ENCODE peak calls at places on chromosomes 11 and 22, in seven cellular contexts. One of them, this sample, is unnamed.
A peak's percentile ranks its signal among the peaks of the same experiment; 100 is the strongest.

GRCh38 chr22:45576273-45576625 is 73.6 kb downstream of the FBLN1 start:
- DNase-seq in iris pigment epithelial cell: no peak
- DNase-seq in H54: no peak
- DNase-seq in activated naive CD8-positive, alpha-beta T cell treated with anti-CD3 and anti-CD28 coated beads, Interleukin-2, amount 10 ng/mL, durations not matched to agents 7 days and 5 days: no peak
- DNase-seq in NCI-H1105 treated with DMSO at 0.1 percent for 48 hours: no peak
- DNase-seq in effector CD4-positive, alpha-beta T cell: no peak
- DNase-seq in NCI-H2029: no peak
- DNase-seq in this sample: no peak

GRCh38 chr11:4531666-4532065 is 13.3 kb upstream of the OR52M1 start:
- DNase-seq in H54: no peak
- DNase-seq in iris pigment epithelial cell: no peak
- DNase-seq in effector CD4-positive, alpha-beta T cell: no peak
- DNase-seq in NCI-H2029: no peak
- DNase-seq in NCI-H1105 treated with DMSO at 0.1 percent for 48 hours: no peak
- DNase-seq in activated naive CD8-positive, alpha-beta T cell treated with anti-CD3 and anti-CD28 coated beads, Interleukin-2, amount 10 ng/mL, durations not matched to agents 7 days and 5 days: no peak
- DNase-seq in this sample: no peak

GRCh38 chr22:28341001-28341400 is 338.6 kb downstream of the TTC28 start:
- DNase-seq in NCI-H2029: no peak
- DNase-seq in H54: peak; percentile 1
- DNase-seq in effector CD4-positive, alpha-beta T cell: no peak
- DNase-seq in activated naive CD8-positive, alpha-beta T cell treated with anti-CD3 and anti-CD28 coated beads, Interleukin-2, amount 10 ng/mL, durations not matched to agents 7 days and 5 days: no peak
- DNase-seq in iris pigment epithelial cell: no peak
- DNase-seq in NCI-H1105 treated with DMSO at 0.1 percent for 48 hours: no peak
- DNase-seq in this sample: peak; percentile 40

GRCh38 chr11:127624455-127624854 is 623.9 kb upstream of the KIRREL3 start:
- DNase-seq in NCI-H1105 treated with DMSO at 0.1 percent for 48 hours: peak; percentile 52
- DNase-seq in NCI-H2029: no peak
- DNase-seq in iris pigment epithelial cell: peak; percentile 8
- DNase-seq in effector CD4-positive, alpha-beta T cell: no peak
- DNase-seq in H54: no peak
- DNase-seq in activated naive CD8-positive, alpha-beta T cell treated with anti-CD3 and anti-CD28 coated beads, Interleukin-2, amount 10 ng/mL, durations not matched to agents 7 days and 5 days: no peak
- DNase-seq in this sample: no peak

GRCh38 chr22:19720150-19720827 is 3.0 kb upstream of the GP1BB start:
- DNase-seq in H54: no peak
- DNase-seq in NCI-H2029: no peak
- DNase-seq in iris pigment epithelial cell: no peak
- DNase-seq in effector CD4-positive, alpha-beta T cell: no peak
- DNase-seq in NCI-H1105 treated with DMSO at 0.1 percent for 48 hours: no peak
- DNase-seq in activated naive CD8-positive, alpha-beta T cell treated with anti-CD3 and anti-CD28 coated beads, Interleukin-2, amount 10 ng/mL, durations not matched to agents 7 days and 5 days: no peak
- DNase-seq in this sample: no peak

GRCh38 chr22:40479126-40479800 is 108.9 kb downstream of the SGSM3 start:
- DNase-seq in H54: no peak
- DNase-seq in NCI-H2029: no peak
- DNase-seq in effector CD4-positive, alpha-beta T cell: no peak
- DNase-seq in activated naive CD8-positive, alpha-beta T cell treated with anti-CD3 and anti-CD28 coated beads, Interleukin-2, amount 10 ng/mL, durations not matched to agents 7 days and 5 days: no peak
- DNase-seq in NCI-H1105 treated with DMSO at 0.1 percent for 48 hours: no peak
- DNase-seq in iris pigment epithelial cell: no peak
- DNase-seq in this sample: no peak

GRCh38 chr11:94858012-94858705 is 90.0 kb downstream of the AMOTL1 start:
- DNase-seq in activated naive CD8-positive, alpha-beta T cell treated with anti-CD3 and anti-CD28 coated beads, Interleukin-2, amount 10 ng/mL, durations not matched to agents 7 days and 5 days: no peak
- DNase-seq in NCI-H1105 treated with DMSO at 0.1 percent for 48 hours: no peak
- DNase-seq in NCI-H2029: no peak
- DNase-seq in H54: no peak
- DNase-seq in iris pigment epithelial cell: no peak
- DNase-seq in effector CD4-positive, alpha-beta T cell: no peak
- DNase-seq in this sample: no peak

GRCh38 chr11:46200537-46201281 is 76.8 kb upstream of the CREB3L1 start:
- DNase-seq in H54: peak; percentile 65
- DNase-seq in NCI-H1105 treated with DMSO at 0.1 percent for 48 hours: no peak
- DNase-seq in activated naive CD8-positive, alpha-beta T cell treated with anti-CD3 and anti-CD28 coated beads, Interleukin-2, amount 10 ng/mL, durations not matched to agents 7 days and 5 days: no peak
- DNase-seq in NCI-H2029: no peak
- DNase-seq in iris pigment epithelial cell: no peak
- DNase-seq in effector CD4-positive, alpha-beta T cell: no peak
- DNase-seq in this sample: peak; percentile 48

GRCh38 chr11:69646493-69647201 is 5.7 kb downstream of the CCND1 start:
- DNase-seq in effector CD4-positive, alpha-beta T cell: no peak
- DNase-seq in activated naive CD8-positive, alpha-beta T cell treated with anti-CD3 and anti-CD28 coated beads, Interleukin-2, amount 10 ng/mL, durations not matched to agents 7 days and 5 days: no peak
- DNase-seq in NCI-H2029: no peak
- DNase-seq in NCI-H1105 treated with DMSO at 0.1 percent for 48 hours: no peak
- DNase-seq in iris pigment epithelial cell: no peak
- DNase-seq in H54: no peak
- DNase-seq in this sample: no peak